ENCODE peak calls at places on chromosomes 2 and 18, in four cellular contexts. M, S, C and I are unnamed samples.

GRCh38 chr18:48946329-48946835 is 4.4 kb downstream of the SMAD7 start:
- DNase-seq in M (no peak), C (no peak), S (peak; percentile 75), I (peak; percentile 79)

GRCh38 chr18:62339106-62339988 is 14.2 kb downstream of the TNFRSF11A start:
- DNase-seq in S (peak; percentile 63), C (no peak), M (no peak), I (peak; percentile 54)

GRCh38 chr2:120208381-120209353 is 14.5 kb downstream of the TMEM185B start:
- DNase-seq in C (no peak), M (no peak), S (no peak), I (no peak)

GRCh38 chr2:161238559-161239415 is 69.4 kb upstream of the PSMD14 start:
- DNase-seq in C (no peak), S (peak; percentile 49), M (no peak), I (no peak)

GRCh38 chr2:651961-652373 is 25.2 kb downstream of the TMEM18 start:
- DNase-seq in C (no peak), S (no peak), M (no peak), I (no peak)

GRCh38 chr2:225270861-225271260 is 128.6 kb upstream of the NYAP2 start:
- DNase-seq in C (no peak), S (peak; percentile 78), M (no peak), I (peak; percentile 69)

GRCh38 chr2:191959209-191959608 is 112.3 kb upstream of the CAVIN2 start:
- DNase-seq in S (no peak), M (no peak), C (no peak), I (no peak)

GRCh38 chr2:147934881-147935280 is 85.7 kb downstream of the ORC4 start:
- DNase-seq in M (no peak), S (no peak), C (no peak), I (no peak)

GRCh38 chr2:28047698-28048097 is 157.2 kb downstream of the BABAM2 start:
- DNase-seq in M (peak; percentile 38), S (peak; percentile 86), C (no peak), I (peak; percentile 58)

GRCh38 chr2:97067279-97068004 is 27.2 kb downstream of the FAHD2B start:
- DNase-seq in C (no peak), S (peak; percentile 2), M (no peak), I (no peak)

GRCh38 chr2:64612575-64613195 is 41.0 kb downstream of the SERTAD2 start:
- DNase-seq in S (no peak), C (no peak), M (no peak), I (no peak)

GRCh38 chr2:221465776-221466175 is 106.3 kb downstream of the EPHA4 start:
- DNase-seq in S (no peak), M (no peak), C (no peak), I (no peak)

GRCh38 chr18:68679531-68679930 is 35.4 kb downstream of the TMX3 start:
- DNase-seq in C (no peak), S (peak; percentile 82), M (peak; percentile 74), I (peak; percentile 38)

GRCh38 chr18:79687806-79688205 is 8.2 kb downstream of the CTDP1 start:
- DNase-seq in M (no peak), C (no peak), S (peak; percentile 42), I (no peak)

GRCh38 chr2:9004338-9005204 is 1.1 kb upstream of the MBOAT2 start:
- DNase-seq in S (peak; percentile 43), M (no peak), C (no peak), I (peak; percentile 75)

GRCh38 chr2:119746836-119747235 is 12.9 kb upstream of the PTPN4 start:
- DNase-seq in M (no peak), C (no peak), S (peak; percentile 53), I (peak; percentile 12)

GRCh38 chr2:8303322-8303832 is 378.5 kb upstream of the ID2 start:
- DNase-seq in M (no peak), S (no peak), C (peak; percentile 95), I (no peak)

GRCh38 chr18:48947583-48947982 is 3.2 kb downstream of the SMAD7 start:
- DNase-seq in C (no peak), M (no peak), S (peak; percentile 39), I (no peak)

GRCh38 chr18:26008619-26009018 is 81.8 kb downstream of the SS18 start:
- DNase-seq in S (no peak), M (no peak), C (no peak), I (no peak)

GRCh38 chr18:70044626-70045025 is 97.0 kb upstream of the CD226 start:
- DNase-seq in C (no peak), S (peak; percentile 99), M (peak; percentile 97), I (peak; percentile 98)

GRCh38 chr2:187371221-187371620 is 76.8 kb downstream of the CALCRL start:
- DNase-seq in C (no peak), S (no peak), M (no peak), I (no peak)

GRCh38 chr2:127081826-127082633 is 24.9 kb downstream of the BIN1 start:
- DNase-seq in C (no peak), M (no peak), S (no peak), I (no peak)

DNA sequence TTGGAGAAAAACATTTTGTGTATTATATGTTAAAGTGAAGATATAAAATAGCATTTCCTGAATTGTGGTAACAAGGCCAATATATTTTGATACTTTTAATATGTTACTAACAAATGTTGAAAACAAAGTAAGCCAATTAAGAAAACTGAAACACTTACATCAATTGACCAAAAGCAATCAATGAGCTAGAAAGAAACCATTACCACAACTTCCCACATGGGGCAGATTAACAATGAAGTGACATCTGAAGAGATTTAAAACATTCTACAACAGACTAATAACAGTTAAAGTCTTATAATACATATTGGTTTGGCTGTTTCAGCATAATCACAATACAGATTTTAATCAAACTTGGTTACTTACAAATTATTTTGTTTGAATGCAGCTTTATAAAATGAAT is 282.4 kb upstream of the NETO1 start:
- DNase-seq in C (no peak), S (no peak), M (no peak), I (no peak)
- TF ChIP-seq CTCF in C (no peak), S (no peak), M (no peak), I (peak; percentile 32)

DNA sequence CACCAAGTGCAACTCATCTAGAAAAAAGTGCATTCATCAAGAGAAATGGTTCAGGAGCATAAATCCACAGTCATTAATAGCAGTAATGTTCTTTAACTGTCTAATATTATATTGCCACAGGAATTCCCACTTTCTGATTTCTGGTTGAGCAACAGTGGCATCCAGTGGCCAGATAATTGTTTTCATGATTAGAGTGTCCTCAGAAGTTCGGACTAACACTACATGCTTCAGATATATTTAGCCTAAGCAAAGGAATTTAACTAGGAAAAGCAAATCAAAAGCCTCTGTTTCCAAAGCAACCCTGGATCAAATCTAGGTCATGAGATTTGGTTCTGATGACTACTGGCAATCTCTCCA is 9.8 kb upstream of the ERBB4 start:
- DNase-seq in C (no peak), M (peak; percentile 6), S (peak; percentile 58), I (peak; percentile 57)
- TF ChIP-seq CTCF in C (peak; percentile 26), M (peak; percentile 32), S (peak; percentile 29), I (peak; percentile 75)

GRCh38 chr18:53629356-53629755 is 595.1 kb downstream of the MBD2 start:
- DNase-seq in C (no peak), S (no peak), M (no peak), I (no peak)
- TF ChIP-seq CTCF in C (no peak), S (no peak), M (no peak), I (no peak)

DNA sequence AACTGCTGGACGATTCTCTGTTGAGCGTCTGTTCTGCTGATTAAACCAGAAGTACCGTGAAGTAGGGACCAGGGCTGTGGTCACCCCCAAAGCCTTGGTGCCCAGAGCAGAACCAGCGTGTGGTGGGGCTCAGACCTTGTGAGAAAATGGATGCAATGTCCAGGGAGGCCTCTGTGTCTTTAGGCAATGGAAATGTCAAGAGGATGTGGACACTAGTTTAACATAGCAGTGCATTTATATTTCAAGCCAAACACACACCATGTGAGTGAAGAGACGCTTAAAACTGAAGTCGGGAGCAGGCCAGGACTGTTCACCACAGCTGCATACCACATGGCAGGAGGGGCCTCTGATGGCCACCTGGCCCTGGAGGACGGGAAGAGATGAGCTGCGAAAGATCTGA is 87.3 kb upstream of the LDLRAD4 start:
- DNase-seq in C (no peak), M (no peak), S (no peak), I (no peak)
- TF ChIP-seq CTCF in C (no peak), M (no peak), S (no peak), I (no peak)

DNA sequence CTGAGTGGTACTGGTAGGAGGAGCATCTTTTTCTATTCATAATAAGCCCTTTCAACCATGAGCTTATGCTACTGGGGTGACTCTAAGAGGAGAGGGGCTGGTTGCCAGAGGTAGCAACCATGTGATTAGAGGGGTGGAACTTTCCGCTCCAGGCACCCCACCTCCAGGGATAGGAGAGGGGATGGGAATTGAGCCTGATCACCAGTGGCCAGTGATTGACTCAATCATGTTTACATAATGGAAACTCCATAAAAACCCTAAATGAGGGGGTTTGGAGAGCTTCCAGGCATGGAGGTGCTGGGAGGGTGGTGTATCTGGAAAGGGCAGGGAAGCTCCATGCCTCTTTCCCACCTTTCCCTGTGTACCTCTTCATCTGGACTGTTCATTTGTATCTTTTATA is 46.6 kb upstream of the RHOB start:
- DNase-seq in C (no peak), S (no peak), M (no peak), I (no peak)
- TF ChIP-seq CTCF in C (no peak), S (no peak), M (no peak), I (no peak)

GRCh38 chr18:8324343-8325065 is 284.7 kb upstream of the RAB12 start:
- DNase-seq in C (no peak), S (no peak), M (no peak), I (no peak)
- TF ChIP-seq CTCF in C (no peak), S (no peak), M (no peak), I (peak; percentile 24)

DNA sequence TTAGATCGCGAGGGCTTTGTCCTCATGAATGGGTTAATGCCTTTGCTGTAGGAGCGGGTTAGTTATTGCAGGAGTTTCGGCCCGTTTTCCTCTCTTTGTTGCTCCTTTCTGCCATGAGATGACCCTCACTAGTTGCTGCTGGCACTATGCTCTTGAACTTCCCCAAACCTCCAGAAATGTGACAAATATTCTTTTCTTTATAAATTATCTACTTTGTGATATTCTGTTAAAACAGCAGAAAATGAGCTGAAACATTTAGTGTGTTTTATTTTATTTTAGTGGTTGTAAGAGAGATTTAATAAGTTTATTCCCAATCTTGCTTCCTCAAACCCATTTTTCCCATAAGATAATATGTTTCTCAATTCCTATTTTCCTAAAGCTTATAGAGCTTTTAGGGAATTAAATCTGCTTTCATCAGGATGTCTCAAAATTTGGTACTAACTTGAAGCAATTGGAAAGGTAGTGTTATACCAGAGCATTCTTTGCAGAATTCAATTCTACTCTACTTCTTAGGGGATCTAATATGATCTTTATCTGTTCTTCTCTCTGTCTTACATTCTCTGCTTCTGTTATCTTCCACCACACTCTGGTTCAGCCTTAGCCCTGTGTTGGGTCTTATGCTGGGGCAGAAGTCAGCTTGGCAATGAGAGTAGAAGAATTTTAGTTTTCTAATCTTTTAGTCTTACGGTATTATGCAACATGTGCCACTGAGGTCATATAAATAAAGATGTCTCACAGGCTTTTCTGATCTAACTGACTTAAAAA is 23.1 kb downstream of the DDX1 start:
- DNase-seq in S (peak; percentile 8), C (no peak), M (no peak), I (no peak)
- TF ChIP-seq CTCF in S (no peak), C (no peak), M (no peak), I (no peak)

DNA sequence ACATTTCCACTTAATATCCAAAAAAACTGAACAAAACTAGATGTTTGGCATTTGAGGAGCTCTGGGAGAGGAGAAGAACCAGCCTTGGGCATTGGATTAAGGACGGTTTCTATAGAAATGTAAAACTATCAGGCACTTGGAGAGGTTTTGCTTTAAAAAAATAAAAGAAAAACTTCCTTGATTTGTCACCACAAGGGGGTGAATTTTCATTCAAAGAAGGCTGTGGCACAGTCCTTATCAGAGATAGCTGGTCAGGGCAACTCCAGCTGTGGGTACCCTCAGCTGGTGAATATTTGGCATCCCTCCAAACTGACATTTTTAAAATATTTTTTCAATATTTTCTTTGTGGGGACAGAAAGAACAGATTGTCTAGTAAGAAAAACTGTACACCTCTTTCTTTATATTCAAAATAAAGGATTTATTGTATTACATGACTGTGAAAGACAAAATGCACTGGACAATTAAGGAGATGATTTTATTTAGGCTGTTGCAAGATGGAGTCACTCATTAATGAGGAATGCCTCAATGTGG is 46.1 kb upstream of the TBC1D8 start:
- DNase-seq in C (no peak), S (peak; percentile 9), M (no peak), I (no peak)
- TF ChIP-seq CTCF in C (no peak), S (peak; percentile 8), M (peak; percentile 20), I (peak; percentile 68)